ENCODE peak calls at places on chromosomes 4 and X, in four cellular contexts. N is tibial artery, R is GM13977, C is tibial nerve. Z is an unnamed sample.

GRCh38 chr4:2083116-2083825 is 24.1 kb downstream of the NAT8L start:
- DNase-seq in C (no peak), N (no peak), R (no peak), Z (peak)

GRCh38 chr4:137738377-137738990 is 206.2 kb upstream of the PCDH18 start:
- DNase-seq in R (no peak), C (no peak), N (no peak), Z (no peak)

GRCh38 chr4:26330186-26330787 is 9.5 kb downstream of the RBPJ start:
- DNase-seq in C (no peak), N (no peak), R (no peak), Z (no peak)

GRCh38 chrX:15790766-15791380 is 589 bp downstream of the ZRSR2 start:
- DNase-seq in C (no peak), R (peak), N (no peak), Z (no peak)

GRCh38 chr4:18322111-18322510 is 300.6 kb upstream of the LCORL start:
- DNase-seq in C (no peak), N (no peak), R (no peak), Z (no peak)

GRCh38 chr4:65777270-65777669 is 107.0 kb upstream of the EPHA5 start:
- DNase-seq in R (no peak), N (no peak), C (no peak), Z (no peak)

GRCh38 chr4:100508691-100509090 is 9.1 kb downstream of the EMCN start:
- DNase-seq in R (no peak), N (no peak), C (no peak), Z (no peak)

GRCh38 chr4:153594208-153594607 is 89.9 kb upstream of the TLR2 start:
- DNase-seq in R (no peak), C (no peak), N (no peak), Z (no peak)

GRCh38 chr4:20925176-20925575 is 224.9 kb downstream of the PACRGL start:
- DNase-seq in R (no peak), N (no peak), C (no peak), Z (no peak)

GRCh38 chrX:112849010-112849409 is 8.4 kb upstream of the AMOT start:
- DNase-seq in R (no peak), C (no peak), N (no peak), Z (no peak)

GRCh38 chr4:102780476-102781144 is 19.8 kb upstream of the MANBA start:
- DNase-seq in R (no peak), N (no peak), C (no peak), Z (no peak)

GRCh38 chr4:21454831-21455230 is 493.7 kb downstream of the KCNIP4 start:
- DNase-seq in N (no peak), C (no peak), R (no peak), Z (no peak)

DNA sequence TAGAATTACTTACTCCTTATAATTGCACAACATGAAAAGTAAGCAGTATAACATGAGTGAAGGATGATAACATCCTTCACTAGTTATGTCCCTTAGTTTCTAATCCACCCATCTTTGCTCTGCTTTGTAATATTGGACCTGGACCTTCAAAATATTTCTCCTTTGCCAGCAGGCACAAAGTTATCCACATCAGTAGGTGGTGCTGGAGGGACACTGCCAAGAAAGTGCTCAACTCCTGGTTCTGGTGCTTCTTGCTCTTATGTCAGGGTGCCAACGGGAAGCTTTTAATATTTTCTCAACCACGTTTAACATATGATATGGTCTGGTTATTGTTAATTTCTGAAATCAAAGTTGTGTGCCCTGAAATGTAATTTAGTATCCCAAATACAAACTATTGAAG is 49.1 kb downstream of the TMEM165 start:
- DNase-seq in R (no peak), C (no peak), N (no peak), Z (no peak)
- TF ChIP-seq CTCF in R (peak), C (no peak), N (no peak), Z (peak)

DNA sequence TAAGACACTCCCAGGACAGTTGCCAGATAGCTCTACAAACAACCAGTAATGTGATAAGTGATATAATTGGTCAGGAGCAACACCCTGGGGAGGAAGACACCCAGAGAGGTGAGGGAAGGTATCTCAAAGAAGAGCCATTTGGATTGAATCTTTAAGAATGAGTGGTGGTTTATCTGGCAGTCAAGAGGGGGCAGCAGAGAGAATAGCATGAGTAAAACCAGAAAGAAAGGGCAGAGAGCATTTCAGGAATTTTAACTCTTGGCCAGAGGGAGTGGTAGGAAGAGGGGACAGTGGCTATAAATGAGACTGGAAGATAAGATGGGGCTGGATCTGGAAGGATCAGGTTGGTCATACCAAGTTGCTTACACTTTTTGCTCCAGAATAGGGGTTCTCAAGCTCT is 5.9 kb upstream of the SEPTIN6 start:
- DNase-seq in N (no peak), C (no peak), R (peak), Z (no peak)
- TF ChIP-seq CTCF in N (no peak), C (peak), R (peak), Z (peak)

GRCh38 chr4:122003335-122003734 is 51.5 kb upstream of the TRPC3 start:
- DNase-seq in C (no peak), N (no peak), R (peak), Z (no peak)
- TF ChIP-seq CTCF in C (peak), N (no peak), R (peak), Z (peak)

DNA sequence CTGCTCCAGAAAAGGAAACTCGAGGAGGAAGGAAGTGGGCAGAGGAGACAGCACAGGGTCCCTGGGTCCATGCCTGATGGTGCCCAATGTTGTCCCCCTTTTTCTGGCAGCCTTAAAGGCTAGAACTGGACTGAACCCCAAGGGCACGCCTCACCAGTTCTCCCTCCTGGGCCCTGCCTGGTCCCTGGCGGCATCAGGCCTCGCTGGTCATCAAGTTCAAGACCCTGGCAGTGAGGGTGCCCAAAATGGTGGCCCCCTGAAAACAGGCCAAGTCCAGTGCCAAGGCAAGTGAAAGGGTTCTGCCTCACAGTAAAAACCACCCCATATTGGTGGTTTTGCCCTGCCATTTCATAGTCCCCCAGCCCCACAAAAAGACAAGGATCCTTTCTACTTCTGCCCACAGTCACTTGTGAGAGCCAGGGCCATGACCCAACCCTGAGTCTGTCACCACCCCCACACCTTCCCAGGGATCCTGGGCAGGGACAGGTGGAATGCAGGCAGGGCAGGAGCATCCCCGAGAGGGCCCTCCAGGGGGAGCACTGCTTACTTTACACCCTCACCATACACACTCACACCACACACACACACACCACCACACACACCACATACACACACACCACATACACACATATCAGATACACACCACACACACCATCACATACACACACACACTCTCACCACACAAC is 107.6 kb downstream of the DCTD start:
- DNase-seq in C (no peak), N (no peak), R (peak), Z (no peak)
- TF ChIP-seq CTCF in C (no peak), N (no peak), R (peak), Z (peak)

DNA sequence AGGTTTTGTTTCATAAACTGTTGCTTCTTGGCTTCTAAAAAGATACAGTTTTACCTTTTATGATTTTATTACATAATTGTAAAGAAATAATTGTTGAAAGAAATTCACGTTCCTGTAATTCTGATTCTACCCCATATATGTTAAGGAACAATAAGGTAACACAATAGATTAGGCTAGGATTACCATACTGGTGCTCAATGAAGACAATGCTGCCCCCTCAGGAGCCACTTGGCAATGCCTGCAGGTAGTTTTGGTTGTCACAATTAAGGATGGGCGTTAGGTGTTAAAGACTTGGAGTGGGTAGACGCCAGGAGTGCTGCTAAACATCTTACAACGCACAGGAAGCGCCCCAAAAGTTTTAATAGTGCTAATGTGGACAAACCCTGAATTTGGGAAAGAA is 133.2 kb downstream of the NLGN4X start:
- DNase-seq in R (no peak), N (no peak), C (no peak), Z (no peak)
- TF ChIP-seq CTCF in R (peak), N (no peak), C (no peak), Z (no peak)

Z was measured in osteocyte.